ENCODE peak calls at places on chromosome 12, in five cellular contexts. J is neural crest cell; P is NCI-H187; I is activated CD8-positive, alpha-beta memory T cell treated with anti-CD3 and anti-CD28 coated beads, Interleukin-2, amount 50 U/mL, for 48 hours; G is AG20443. V is an unnamed sample.
A peak's percentile ranks its signal among the peaks of the same experiment; 100 is the strongest.

GRCh38 chr12:59040651-59041050 is 120.3 kb upstream of the LRIG3 start:
- DNase-seq in P (no peak), G (peak; percentile 80), I (no peak), J (no peak), V (no peak)

GRCh38 chr12:54425696-54426095 is 6.6 kb upstream of the ITGA5 start:
- DNase-seq in I (no peak), P (no peak), G (no peak), J (no peak), V (no peak)

GRCh38 chr12:81224626-81225025 is 146.7 kb downstream of the ACSS3 start:
- DNase-seq in P (no peak), J (no peak), G (no peak), I (no peak), V (no peak)

GRCh38 chr12:77325505-77325904 is 260.1 kb upstream of the E2F7 start:
- DNase-seq in G (peak; percentile 32), P (no peak), I (no peak), J (no peak), V (no peak)

GRCh38 chr12:48988030-48988649 is 10.0 kb downstream of the WNT1 start:
- DNase-seq in G (peak; percentile 79), P (peak; percentile 13), J (peak; percentile 90), I (peak; percentile 97), V (no peak)

GRCh38 chr12:94731733-94732360 is 81.5 kb upstream of the TMCC3 start:
- DNase-seq in J (no peak), G (no peak), P (no peak), I (no peak), V (no peak)

GRCh38 chr12:12734054-12734453 is 16.9 kb downstream of the CDKN1B start:
- DNase-seq in P (no peak), I (no peak), G (no peak), J (no peak), V (no peak)

GRCh38 chr12:13559318-13559978 is 362.9 kb downstream of the EMP1 start:
- DNase-seq in G (no peak), I (no peak), P (no peak), J (no peak), V (no peak)

GRCh38 chr12:71354871-71355270 is 84.7 kb upstream of the LGR5 start:
- DNase-seq in J (no peak), I (no peak), G (no peak), P (no peak), V (no peak)

GRCh38 chr12:113860950-113861349 is 105.2 kb downstream of the RBM19 start:
- DNase-seq in J (no peak), G (peak; percentile 92), P (no peak), I (no peak), V (no peak)

GRCh38 chr12:111791507-111791906 is 24.8 kb downstream of the ALDH2 start:
- DNase-seq in P (no peak), G (no peak), J (no peak), I (no peak), V (no peak)

GRCh38 chr12:121489874-121490273 is 90.0 kb downstream of the RNF34 start:
- DNase-seq in P (no peak), I (no peak), J (no peak), G (no peak), V (no peak)

GRCh38 chr12:116366456-116366776 is 88.9 kb upstream of the MED13L start:
- DNase-seq in G (no peak), P (peak; percentile 70), I (no peak), J (no peak), V (no peak)

GRCh38 chr12:13197526-13198141 is 1.1 kb downstream of the EMP1 start:
- DNase-seq in G (peak; percentile 30), J (no peak), I (no peak), P (no peak), V (no peak)

GRCh38 chr12:13380297-13380696 is 183.8 kb downstream of the EMP1 start:
- DNase-seq in P (no peak), I (no peak), J (no peak), G (no peak), V (no peak)

GRCh38 chr12:84913151-84913550 is 552 bp upstream of the SLC6A15 start:
- DNase-seq in J (peak; percentile 1), I (no peak), P (no peak), G (no peak), V (no peak)

GRCh38 chr12:122062832-122063690 is 15.5 kb upstream of the MLXIP start:
- DNase-seq in J (no peak), I (no peak), P (no peak), G (peak; percentile 64), V (no peak)

GRCh38 chr12:72271401-72271740 is 799 bp upstream of the TRHDE start:
- DNase-seq in J (peak; percentile 48), G (peak; percentile 57), P (no peak), I (no peak), V (no peak)

GRCh38 chr12:120119395-120119973 is 2.9 kb upstream of the RAB35 start:
- DNase-seq in P (no peak), I (no peak), G (no peak), J (no peak), V (no peak)

GRCh38 chr12:46904406-46905240 is 78.8 kb upstream of the SLC38A4 start:
- DNase-seq in J (no peak), P (no peak), G (no peak), I (no peak), V (no peak)

GRCh38 chr12:47851303-47851952 is 31.7 kb upstream of the HDAC7 start:
- DNase-seq in J (no peak), P (no peak), G (no peak), I (no peak), V (no peak)

GRCh38 chr12:12881495-12881894 is 9.9 kb upstream of the GPRC5A start:
- DNase-seq in P (no peak), I (no peak), G (peak; percentile 33), J (no peak), V (no peak)

GRCh38 chr12:1318327-1319031 is 275.9 kb downstream of the FBXL14 start:
- DNase-seq in I (no peak), G (peak; percentile 70), P (no peak), J (no peak), V (peak; percentile 55)

GRCh38 chr12:64098709-64099354 is 123.3 kb downstream of the KICS2 start:
- DNase-seq in J (no peak), I (no peak), P (no peak), G (peak; percentile 33), V (no peak)

GRCh38 chr12:94205738-94206310 is 57.4 kb downstream of the PLXNC1 start:
- DNase-seq in P (no peak), I (no peak), G (no peak), J (no peak), V (no peak)

GRCh38 chr12:128695697-128696096 is 128.1 kb downstream of the SLC15A4 start:
- DNase-seq in J (no peak), P (no peak), G (no peak), I (no peak), V (no peak)

GRCh38 chr12:44674866-44675265 is 201.2 kb downstream of the NELL2 start:
- DNase-seq in G (no peak), J (no peak), I (no peak), P (no peak), V (no peak)

GRCh38 chr12:132287391-132288238 is 41.8 kb downstream of the GALNT9 start:
- DNase-seq in J (no peak), G (no peak), I (no peak), P (no peak), V (no peak)

GRCh38 chr12:85441740-85442139 is 161.7 kb downstream of the ALX1 start:
- DNase-seq in I (no peak), P (no peak), J (no peak), G (peak; percentile 27), V (no peak)

GRCh38 chr12:80053048-80053790 is 46.1 kb upstream of the OTOGL start:
- DNase-seq in J (no peak), P (no peak), G (peak; percentile 90), I (no peak), V (no peak)

GRCh38 chr12:1083888-1084262 is 92.9 kb downstream of the ERC1 start:
- DNase-seq in G (no peak), I (no peak), P (no peak), J (no peak), V (peak; percentile 17)

GRCh38 chr12:5556946-5557673 is 125.2 kb downstream of the NTF3 start:
- DNase-seq in I (no peak), P (no peak), G (no peak), J (no peak), V (no peak)

GRCh38 chr12:91978143-91978542 is 167.5 kb downstream of the BTG1 start:
- DNase-seq in I (no peak), P (no peak), G (no peak), J (no peak), V (no peak)

GRCh38 chr12:128644664-128645296 is 179.0 kb downstream of the SLC15A4 start:
- DNase-seq in J (peak; percentile 19), P (no peak), I (peak; percentile 65), G (no peak), V (no peak)

GRCh38 chr12:19402743-19403400 is 36.4 kb upstream of the AEBP2 start:
- DNase-seq in J (no peak), G (peak; percentile 41), P (no peak), I (no peak), V (no peak)